ENCODE peak calls at places on chromosome 19, in ten cellular contexts. Z is H1, L is kidney, T is left lung, X is tibial artery, V is type B pancreatic cell, S is BE2C, W is neural crest cell, R is esophagus squamous epithelium, O is progenitor cell of endocrine pancreas. Q is an unnamed sample.

GRCh38 chr19:3831601-3832000 is 37.2 kb downstream of the ZFR2 start:
- DNase-seq in X (no peak), S (no peak), O (no peak), W (no peak), V (no peak), R (no peak), T (no peak), L (no peak), Z (no peak), Q (no peak)

GRCh38 chr19:1163934-1164683 is 10.0 kb downstream of the SBNO2 start:
- DNase-seq in S (no peak), T (peak; percentile 73), L (peak; percentile 78), W (no peak), R (no peak), O (no peak), X (no peak), V (no peak), Z (no peak), Q (no peak)

GRCh38 chr19:13846533-13847032 is 30.4 kb upstream of the NANOS3 start:
- DNase-seq in R (peak; percentile 57), T (peak; percentile 98), Z (no peak), O (peak; percentile 74), L (peak; percentile 97), X (peak; percentile 94), V (no peak), W (peak; percentile 67), S (peak; percentile 94), Q (peak; percentile 92)

GRCh38 chr19:35117017-35117570 is 1.5 kb downstream of the FXYD3 start:
- DNase-seq in Z (no peak), R (no peak), O (no peak), S (no peak), W (no peak), V (no peak), X (no peak), T (no peak), L (no peak), Q (no peak)

GRCh38 chr19:9970481-9970880 is 34.2 kb upstream of the OLFM2 start:
- DNase-seq in V (no peak), O (no peak), X (no peak), L (no peak), R (no peak), S (no peak), Z (no peak), T (no peak), W (no peak), Q (no peak)

GRCh38 chr19:33465834-33466233 is 55.8 kb downstream of the PEPD start:
- DNase-seq in X (no peak), R (no peak), O (no peak), V (no peak), L (no peak), Z (no peak), S (no peak), T (no peak), W (no peak), Q (no peak)

GRCh38 chr19:45009625-45010255 is 8.5 kb downstream of the RELB start:
- DNase-seq in V (no peak), L (no peak), Z (no peak), O (no peak), R (no peak), T (no peak), S (no peak), X (no peak), W (no peak), Q (no peak)

GRCh38 chr19:51185069-51185867 is 39.6 kb upstream of the CD33 start:
- DNase-seq in T (no peak), X (no peak), L (no peak), W (no peak), V (no peak), O (no peak), S (no peak), Z (no peak), R (no peak), Q (no peak)

GRCh38 chr19:13430790-13431582 is 75.3 kb downstream of the CACNA1A start:
- DNase-seq in T (no peak), W (peak; percentile 44), Z (no peak), O (peak; percentile 22), X (no peak), V (no peak), L (no peak), S (peak; percentile 60), R (no peak), Q (peak; percentile 22)

GRCh38 chr19:41133260-41133659 is 19.0 kb downstream of the CYP2F1 start:
- DNase-seq in X (no peak), W (no peak), T (no peak), R (no peak), L (peak; percentile 32), Z (no peak), S (no peak), V (no peak), O (no peak), Q (no peak)

GRCh38 chr19:11435833-11436313 is 438 bp downstream of the PRKCSH start:
- DNase-seq in O (no peak), T (peak; percentile 82), L (peak; percentile 88), Z (no peak), R (peak; percentile 20), W (no peak), X (no peak), S (no peak), V (no peak), Q (no peak)

GRCh38 chr19:32630338-32630737 is 44.6 kb downstream of the ANKRD27 start:
- DNase-seq in L (no peak), R (no peak), T (no peak), O (no peak), V (no peak), X (no peak), S (no peak), Z (no peak), W (no peak), Q (no peak)

GRCh38 chr19:51837145-51837544 is 42.2 kb downstream of the FPR3 start:
- DNase-seq in L (no peak), W (no peak), S (no peak), O (no peak), X (no peak), R (no peak), T (no peak), Z (no peak), V (no peak), Q (no peak)

GRCh38 chr19:42191855-42192254 is 25.6 kb downstream of the DEDD2 start:
- DNase-seq in R (no peak), X (no peak), S (no peak), W (no peak), V (no peak), Z (no peak), O (no peak), L (no peak), T (no peak), Q (no peak)

GRCh38 chr19:4988770-4989251 is 19.9 kb downstream of the KDM4B start:
- DNase-seq in V (no peak), O (no peak), X (no peak), Z (no peak), R (no peak), T (no peak), W (no peak), S (peak; percentile 48), L (peak; percentile 87), Q (no peak)

GRCh38 chr19:15195381-15195964 is 5.3 kb downstream of the NOTCH3 start:
- DNase-seq in S (peak; percentile 64), T (peak; percentile 84), V (peak; percentile 79), Z (no peak), L (peak; percentile 95), X (peak; percentile 97), R (no peak), W (peak; percentile 53), O (peak; percentile 71), Q (no peak)
- TF ChIP-seq CTCF in S (no peak), T (no peak), V (peak; percentile 33), Z (peak; percentile 33), L (no peak), X (peak; percentile 4), R (peak; percentile 10), W (peak; percentile 46), O (peak; percentile 50), Q (no peak)

GRCh38 chr19:17302391-17303166 is 646 bp downstream of the ABHD8 start:
- DNase-seq in R (no peak), Z (no peak), X (no peak), L (peak; percentile 86), W (no peak), O (no peak), T (no peak), V (peak; percentile 68), S (no peak), Q (no peak)
- TF ChIP-seq CTCF in R (no peak), Z (no peak), X (no peak), L (no peak), W (no peak), O (no peak), T (no peak), V (no peak), S (no peak), Q (no peak)

DNA sequence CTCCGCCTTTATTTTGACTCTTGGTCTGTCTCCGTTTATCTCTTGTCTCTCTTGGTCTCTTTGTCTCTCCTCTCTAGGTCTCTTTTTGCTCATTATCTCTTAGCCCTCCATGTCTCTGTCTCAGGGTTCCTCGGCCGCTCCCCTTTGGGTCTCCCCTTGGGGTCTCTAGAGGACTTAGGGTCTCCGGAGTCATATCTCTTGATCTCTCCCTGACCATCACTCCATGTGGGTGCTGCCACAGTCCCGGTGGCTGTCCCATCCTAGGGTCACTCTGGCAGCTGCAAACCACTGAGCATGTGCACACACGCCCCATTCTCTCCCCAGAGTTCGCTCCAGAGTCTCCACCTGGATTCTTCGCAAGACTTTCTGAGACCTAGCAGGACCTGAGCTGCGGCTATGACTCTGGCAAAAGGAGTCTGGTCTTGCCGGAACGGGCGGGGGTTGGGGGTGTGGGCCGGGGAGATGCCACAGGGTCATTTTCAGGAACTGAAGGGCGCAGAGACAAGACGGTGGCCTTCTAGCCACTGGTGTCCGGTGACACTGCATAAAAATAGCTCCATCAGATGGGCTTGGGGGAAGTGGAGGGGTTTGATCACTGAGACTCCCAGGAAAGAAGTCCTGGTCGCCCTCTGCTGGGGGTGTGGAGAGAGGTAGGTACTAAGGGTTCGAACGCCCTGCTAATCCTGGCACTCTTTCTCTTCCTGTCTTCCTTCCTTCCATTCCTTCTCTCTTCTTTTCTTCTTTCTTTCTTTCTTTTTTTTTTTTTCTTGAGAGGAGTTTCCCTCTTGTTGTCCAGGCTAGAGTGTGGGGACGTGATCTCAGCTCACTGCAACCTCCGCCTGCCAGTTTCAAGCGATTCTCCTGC is 1.2 kb upstream of the KCNA7 start:
- DNase-seq in X (no peak), Z (no peak), V (no peak), L (no peak), O (no peak), R (no peak), S (peak; percentile 63), W (no peak), T (no peak), Q (no peak)
- TF ChIP-seq CTCF in X (no peak), Z (peak; percentile 64), V (peak; percentile 36), L (no peak), O (peak; percentile 22), R (no peak), S (peak; percentile 54), W (peak; percentile 27), T (no peak), Q (no peak)

DNA sequence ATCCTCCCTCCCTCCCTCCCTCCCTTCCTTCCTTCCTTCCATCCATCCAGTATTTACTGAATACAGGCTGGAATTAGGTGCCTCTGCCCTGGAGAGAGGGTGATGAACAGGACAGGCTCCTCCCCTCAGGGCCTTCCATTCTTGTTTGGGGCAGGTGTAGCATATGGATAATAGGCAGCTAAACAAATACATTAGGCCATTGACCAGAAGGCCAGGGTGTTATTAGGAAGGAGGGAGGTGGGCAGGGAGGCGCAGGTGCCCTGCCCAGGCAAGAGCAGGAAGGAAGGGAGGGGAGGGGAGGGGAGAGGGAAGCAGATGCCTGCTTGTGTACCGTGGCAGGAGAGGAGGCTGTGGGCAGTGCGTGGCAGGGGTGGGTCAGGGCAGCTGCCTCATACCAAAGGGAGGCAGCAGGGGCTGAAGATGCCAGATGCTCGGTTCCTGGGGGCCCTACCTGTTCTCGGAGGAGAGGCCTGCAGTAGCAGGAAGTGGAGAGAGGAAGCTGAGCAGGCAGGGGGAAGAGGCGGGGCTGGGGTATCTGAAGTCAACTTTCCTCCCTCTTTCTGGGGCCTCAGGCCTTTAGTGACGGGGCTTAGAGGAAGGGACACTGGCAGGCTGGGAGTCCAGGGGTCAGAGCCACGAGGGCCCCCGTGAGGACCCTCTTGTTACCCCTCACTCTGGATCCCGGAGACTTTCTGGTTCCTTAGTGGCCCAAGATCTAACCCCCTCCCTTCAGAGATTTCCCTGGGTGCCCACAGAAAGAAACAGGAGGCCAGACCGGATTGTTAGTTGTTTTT is at the start of gene RINL:
- DNase-seq in L (no peak), O (no peak), Z (no peak), V (no peak), X (no peak), S (no peak), T (peak; percentile 83), W (no peak), R (no peak), Q (peak; percentile 57)
- TF ChIP-seq CTCF in L (no peak), O (no peak), Z (no peak), V (no peak), X (no peak), S (no peak), T (no peak), W (no peak), R (no peak), Q (no peak)

Q was measured in activated B cell treated with CpG ODN at 0.5 μM for 24 hours.